ENCODE peak calls at places on chromosome 12, in seven cellular contexts. G, E, P, B, M, C and W are unnamed samples.

GRCh38 chr12:76083761-76084276 is 666 bp downstream of the NAP1L1 start:
- DNase-seq in C (peak), B (peak), M (no peak), G (peak), E (peak), P (peak), W (peak)

GRCh38 chr12:91922674-91923073 is 223.0 kb downstream of the BTG1 start:
- DNase-seq in B (no peak), G (no peak), E (no peak), C (no peak), P (no peak), M (no peak), W (no peak)

GRCh38 chr12:130335517-130336392 is 1.9 kb upstream of the PIWIL1 start:
- DNase-seq in B (peak), G (no peak), P (peak), E (peak), M (no peak), C (peak), W (peak)

GRCh38 chr12:13900718-13901117 is 80.7 kb downstream of the GRIN2B start:
- DNase-seq in M (no peak), G (no peak), P (no peak), C (no peak), E (no peak), B (no peak), W (no peak)

GRCh38 chr12:46524778-46525177 is 152.2 kb upstream of the SLC38A2 start:
- DNase-seq in G (no peak), C (peak), B (no peak), E (peak), P (no peak), M (no peak), W (peak)

GRCh38 chr12:74906224-74906623 is 303.4 kb downstream of the KCNC2 start:
- DNase-seq in G (no peak), E (peak), P (no peak), C (no peak), B (no peak), M (no peak), W (no peak)

GRCh38 chr12:7450667-7451066 is 6.7 kb upstream of the CD163L1 start:
- DNase-seq in G (no peak), P (no peak), E (peak), C (no peak), M (no peak), B (peak), W (no peak)

GRCh38 chr12:59429766-59430165 is 166.1 kb upstream of the SLC16A7 start:
- DNase-seq in E (no peak), B (no peak), P (no peak), M (no peak), C (peak), G (no peak), W (peak)

GRCh38 chr12:109998241-109998903 is 858 bp upstream of the ANKRD13A start:
- DNase-seq in E (no peak), P (no peak), M (no peak), C (no peak), G (no peak), B (peak), W (no peak)

GRCh38 chr12:102948941-102949352 is 8.5 kb upstream of the ASCL1 start:
- DNase-seq in E (peak), M (no peak), P (no peak), G (no peak), B (peak), C (peak), W (no peak)

GRCh38 chr12:9948606-9949286 is 16.6 kb upstream of the CLEC2A start:
- DNase-seq in E (no peak), C (no peak), B (no peak), M (no peak), G (no peak), P (no peak), W (no peak)

GRCh38 chr12:52682938-52683574 is 2.8 kb upstream of the KRT1 start:
- DNase-seq in E (no peak), P (no peak), M (no peak), B (no peak), G (no peak), C (no peak), W (no peak)

GRCh38 chr12:69994593-69995222 is 169.7 kb downstream of the MYRFL start:
- DNase-seq in G (no peak), P (no peak), C (no peak), M (no peak), E (no peak), B (no peak), W (no peak)

GRCh38 chr12:124625867-124626675 is 58.7 kb upstream of the NCOR2 start:
- DNase-seq in B (peak), C (peak), P (peak), G (peak), M (no peak), E (no peak), W (peak)

GRCh38 chr12:84791444-84791843 is 121.2 kb downstream of the SLC6A15 start:
- DNase-seq in G (no peak), M (no peak), B (no peak), P (no peak), C (peak), E (no peak), W (no peak)

GRCh38 chr12:131052063-131052781 is 98.5 kb downstream of the ADGRD1 start:
- DNase-seq in M (no peak), C (no peak), P (no peak), B (no peak), G (no peak), E (no peak), W (no peak)

GRCh38 chr12:119870462-119870861 is 6.7 kb downstream of the CIT start:
- DNase-seq in B (peak), M (no peak), E (no peak), C (peak), P (peak), G (no peak), W (no peak)

GRCh38 chr12:24562761-24563392 is 386.0 kb downstream of the BCAT1 start:
- DNase-seq in B (no peak), P (peak), G (no peak), M (no peak), C (peak), E (peak), W (peak)

DNA sequence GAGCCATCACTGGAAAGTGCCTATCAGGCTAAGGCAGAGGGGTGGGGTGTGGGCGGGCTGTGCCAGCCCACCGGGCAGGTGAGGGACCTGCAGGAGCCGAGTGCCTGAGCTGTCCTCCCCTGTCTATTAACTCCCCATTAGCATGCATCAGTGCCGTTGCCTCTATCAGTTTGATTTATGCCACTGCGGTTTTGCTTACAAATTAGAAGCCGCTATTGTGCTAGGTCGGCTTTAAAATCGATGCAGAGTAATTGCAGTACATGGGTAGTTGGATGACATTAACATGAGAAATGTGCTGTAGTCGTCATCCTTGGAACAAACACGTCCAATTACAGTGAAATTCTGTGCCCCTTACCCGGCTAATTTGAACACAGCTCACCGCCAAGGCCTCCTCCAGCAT is 145.8 kb downstream of the TSPAN9 start:
- DNase-seq in P (no peak), B (no peak), G (no peak), C (peak), M (no peak), E (no peak), W (peak)
- TF ChIP-seq EZH2 in P (no peak), B (no peak), G (no peak), C (no peak), M (no peak), E (no peak), W (no peak)

GRCh38 chr12:4274396-4274959 is 916 bp downstream of the CCND2 start:
- DNase-seq in E (peak), C (no peak), B (no peak), P (peak), G (no peak), M (no peak), W (no peak)

GRCh38 chr12:4275869-4276253 is 2.3 kb downstream of the CCND2 start:
- DNase-seq in B (no peak), G (no peak), C (no peak), M (no peak), E (peak), P (no peak), W (no peak)

GRCh38 chr12:4276524-4277204 is 3.1 kb downstream of the CCND2 start:
- DNase-seq in B (peak), M (peak), C (peak), P (peak), G (peak), E (peak), W (peak)

GRCh38 chr12:4273651-4274395 is at the start of gene CCND2:
- DNase-seq in E (peak), G (no peak), P (peak), C (peak), M (peak), B (no peak), W (peak)

GRCh38 chr12:4274960-4275868 is 1.7 kb downstream of the CCND2 start:
- DNase-seq in P (peak), M (no peak), E (peak), C (no peak), G (no peak), B (no peak), W (no peak)
- TF ChIP-seq EZH2 in P (no peak), M (no peak), E (no peak), C (peak), G (peak), B (no peak), W (peak)

GRCh38 chr12:132395908-132396305 is 66.5 kb upstream of the GALNT9 start:
- DNase-seq in B (no peak), E (no peak), M (no peak), C (no peak), P (no peak), G (no peak), W (no peak)

GRCh38 chr12:132398386-132398991 is 69.1 kb upstream of the GALNT9 start:
- DNase-seq in P (no peak), E (no peak), G (no peak), M (no peak), C (no peak), B (no peak), W (no peak)

GRCh38 chr12:132397934-132398385 is 68.6 kb upstream of the GALNT9 start:
- DNase-seq in B (no peak), M (no peak), G (no peak), C (no peak), E (no peak), P (no peak), W (no peak)

GRCh38 chr12:132396657-132397056 is 67.3 kb upstream of the GALNT9 start:
- DNase-seq in B (no peak), G (no peak), P (no peak), C (no peak), M (no peak), E (no peak), W (no peak)

GRCh38 chr12:132397152-132397933 is 68.0 kb upstream of the GALNT9 start:
- DNase-seq in P (no peak), B (no peak), G (no peak), E (no peak), C (no peak), M (no peak), W (no peak)
- TF ChIP-seq EZH2 in P (no peak), B (peak), G (no peak), E (no peak), C (no peak), M (no peak), W (peak)

GRCh38 chr12:132581348-132582057 is 28.9 kb downstream of the LRCOL1 start:
- DNase-seq in M (no peak), P (no peak), B (no peak), E (peak), C (no peak), G (no peak), W (no peak)

GRCh38 chr12:132582058-132582420 is 28.3 kb downstream of the LRCOL1 start:
- DNase-seq in C (no peak), P (no peak), M (no peak), G (no peak), B (no peak), E (peak), W (no peak)

GRCh38 chr12:132583311-132583710 is 27.1 kb downstream of the LRCOL1 start:
- DNase-seq in C (no peak), P (no peak), G (no peak), B (no peak), E (peak), M (no peak), W (no peak)

GRCh38 chr12:132583736-132584135 is 26.6 kb downstream of the LRCOL1 start:
- DNase-seq in P (no peak), E (peak), G (no peak), M (no peak), C (no peak), B (no peak), W (no peak)

DNA sequence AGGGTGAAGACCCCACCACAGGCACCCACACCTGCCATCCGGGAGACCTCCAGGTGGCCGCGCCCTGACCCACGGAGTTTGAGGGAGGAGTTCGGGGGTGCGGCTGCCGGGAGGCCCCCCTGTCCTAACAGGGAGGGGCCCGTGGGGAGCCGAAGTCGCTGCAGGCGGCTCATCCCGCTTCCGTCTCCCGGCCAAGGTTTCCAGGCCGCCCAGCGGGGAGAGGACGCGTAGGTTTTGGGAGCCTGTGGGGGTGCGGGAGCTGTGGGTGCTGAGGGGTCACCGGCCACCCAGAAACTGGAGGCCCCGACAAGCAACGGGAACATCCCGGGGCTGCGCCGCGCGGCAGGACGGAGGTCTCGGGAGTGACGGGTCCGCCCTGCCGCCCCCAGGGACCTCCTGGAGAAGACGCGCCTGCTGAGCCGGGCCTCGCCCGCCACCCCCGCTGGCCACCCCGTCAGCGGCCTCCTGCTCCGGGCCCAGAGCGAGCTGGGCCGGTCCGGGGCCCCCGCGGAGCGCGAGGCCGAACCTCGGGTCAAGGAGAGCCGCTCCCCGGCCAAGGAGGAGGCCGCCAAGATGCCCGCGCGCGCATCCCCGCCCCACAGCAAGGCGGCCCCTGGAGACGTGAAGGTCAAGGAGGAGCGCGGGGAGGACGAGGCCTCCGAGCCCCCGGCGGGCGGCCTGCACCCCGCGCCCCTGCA is 27.7 kb downstream of the LRCOL1 start:
- DNase-seq in C (no peak), E (peak), B (no peak), M (no peak), P (no peak), G (no peak), W (no peak)
- TF ChIP-seq EZH2 in C (no peak), E (no peak), B (no peak), M (no peak), P (no peak), G (no peak), W (peak)

GRCh38 chr12:44875417-44875953 is 630 bp downstream of the NELL2 start:
- DNase-seq in P (no peak), M (no peak), B (no peak), G (no peak), E (peak), C (no peak), W (no peak)
- TF ChIP-seq EZH2 in P (peak), M (no peak), B (no peak), G (no peak), E (no peak), C (peak), W (peak)

GRCh38 chr12:54628186-54628846 is 6.4 kb downstream of the LACRT start:
- DNase-seq in P (no peak), M (no peak), C (no peak), B (no peak), E (no peak), G (no peak), W (no peak)
- TF ChIP-seq EZH2 in P (no peak), M (no peak), C (no peak), B (no peak), E (no peak), G (no peak), W (no peak)

DNA sequence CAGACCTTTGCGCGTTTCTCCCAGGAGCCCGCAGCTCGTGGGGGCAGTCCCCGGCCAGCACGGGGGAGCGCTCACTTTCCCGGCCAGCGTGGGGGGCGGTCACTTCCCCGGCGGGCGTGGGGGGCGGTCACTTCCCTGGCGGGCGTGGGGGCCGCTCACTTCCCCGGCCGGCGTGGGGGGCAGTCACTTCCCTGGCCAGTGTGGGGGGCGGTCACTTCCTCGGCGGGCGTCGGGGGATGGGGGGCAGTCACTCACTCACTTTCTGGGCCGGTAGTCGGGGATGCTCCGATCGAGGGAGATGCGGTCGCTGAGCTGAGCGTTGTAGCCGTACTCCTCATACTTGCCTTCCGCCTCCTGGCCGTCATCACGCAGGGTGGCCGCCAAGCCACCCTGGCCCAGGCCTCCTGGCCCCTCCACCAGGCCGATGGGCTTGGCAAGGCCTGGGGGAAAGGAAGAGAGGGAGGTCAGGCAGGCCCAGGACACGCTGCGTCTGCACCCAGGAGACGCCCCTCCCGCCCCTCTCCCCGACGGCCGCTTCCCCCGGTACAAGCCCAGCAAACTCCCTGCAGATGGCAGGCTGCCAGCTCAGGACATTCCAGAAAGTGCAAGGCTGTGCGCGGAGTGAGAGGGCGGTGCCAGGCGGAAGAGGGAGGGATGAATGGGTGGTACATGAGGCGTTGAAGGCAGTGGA is 43.3 kb downstream of the GALNT9 start:
- DNase-seq in M (no peak), E (peak), B (peak), C (peak), P (no peak), G (no peak), W (peak)
- TF ChIP-seq EZH2 in M (no peak), E (no peak), B (no peak), C (no peak), P (no peak), G (no peak), W (no peak)

DNA sequence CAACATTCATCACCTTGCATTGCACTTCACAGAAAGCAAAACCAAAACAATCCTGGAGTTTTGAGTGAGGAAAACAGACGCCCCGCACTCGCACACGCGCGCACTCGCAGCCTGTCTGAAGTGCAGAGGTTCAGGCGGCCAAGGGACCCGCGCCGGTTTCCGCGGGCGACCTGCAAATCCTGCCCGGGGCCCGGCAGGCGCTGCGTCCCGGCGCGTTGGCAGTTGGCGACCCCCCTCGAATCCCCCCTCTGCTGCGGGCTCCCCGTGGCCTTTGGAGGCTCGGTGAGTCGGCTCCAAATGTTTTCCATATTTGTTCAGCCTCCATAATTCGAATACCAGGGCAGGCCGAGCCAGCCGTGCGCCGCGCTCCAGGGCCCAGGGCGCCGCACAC is at the start of gene SSPN:
- DNase-seq in P (peak), B (peak), G (no peak), M (no peak), C (peak), E (peak), W (peak)
- TF ChIP-seq EZH2 in P (no peak), B (no peak), G (no peak), M (peak), C (no peak), E (peak), W (no peak)